ENCODE peak calls at places on chromosomes 11 and 22, in nine cellular contexts. C is AG08396; B is PC-9; H is A172; A is cardiac fibroblast; Z is NCI-H748 treated with DMSO at 0.1 percent for 48 hours; I is NCI-H345; F is SK-N-SH; Q is activated CD4-positive, alpha-beta T cell treated with anti-CD3 and anti-CD28 coated beads, Interleukin-2, amount 50 U/mL, for 4 hours. X is an unnamed sample.
A peak's percentile ranks its signal among the peaks of the same experiment; 100 is the strongest.

GRCh38 chr11:5280582-5281102 is 10.9 kb upstream of the HBE1 start:
- DNase-seq in Q (no peak), B (peak; percentile 71), H (peak; percentile 100), Z (no peak), I (peak; percentile 21), F (no peak), A (peak; percentile 96), C (peak; percentile 92), X (peak; percentile 86)

GRCh38 chr22:36237462-36238347 is 1.6 kb downstream of the APOL2 start:
- DNase-seq in H (no peak), Q (no peak), B (no peak), A (peak; percentile 23), I (no peak), C (no peak), Z (no peak), F (no peak), X (no peak)

GRCh38 chr11:123302751-123303195 is 107.7 kb upstream of the CLMP start:
- DNase-seq in I (no peak), A (peak; percentile 44), F (no peak), C (peak; percentile 46), Z (no peak), B (no peak), H (peak; percentile 67), Q (peak; percentile 33), X (peak; percentile 26)

GRCh38 chr11:18771266-18772035 is 20.1 kb downstream of the PTPN5 start:
- DNase-seq in A (no peak), I (no peak), Q (no peak), Z (no peak), C (no peak), H (no peak), F (no peak), B (no peak), X (no peak)

GRCh38 chr11:1281974-1282365 is 27.5 kb downstream of the TOLLIP start:
- DNase-seq in F (no peak), B (no peak), A (no peak), Q (no peak), C (no peak), H (no peak), I (no peak), Z (no peak), X (no peak)

GRCh38 chr11:12631651-12632050 is 42.6 kb upstream of the TEAD1 start:
- DNase-seq in Z (no peak), H (no peak), Q (no peak), I (no peak), A (no peak), B (no peak), F (no peak), C (no peak), X (no peak)

GRCh38 chr22:23389271-23390071 is 190.6 kb downstream of the IGLL1 start:
- DNase-seq in B (no peak), Q (no peak), H (no peak), F (no peak), I (no peak), C (no peak), Z (no peak), A (no peak), X (no peak)

GRCh38 chr11:101126551-101127347 is 2.9 kb downstream of the PGR start:
- DNase-seq in Q (no peak), I (no peak), Z (no peak), C (peak; percentile 21), F (no peak), B (no peak), H (no peak), A (peak; percentile 28), X (peak; percentile 16)

GRCh38 chr11:45025716-45026492 is 75.2 kb upstream of the TP53I11 start:
- DNase-seq in Q (no peak), B (no peak), Z (peak; percentile 7), F (peak; percentile 77), C (no peak), I (peak; percentile 23), A (peak; percentile 87), H (no peak), X (no peak)

GRCh38 chr11:11706022-11706421 is 84.2 kb upstream of the GALNT18 start:
- DNase-seq in B (no peak), Q (no peak), H (peak; percentile 24), C (no peak), A (no peak), F (no peak), I (peak; percentile 16), Z (no peak), X (no peak)

GRCh38 chr11:33633251-33634003 is 67.2 kb downstream of the C11orf91 start:
- DNase-seq in H (peak; percentile 95), A (peak; percentile 49), Z (peak; percentile 98), B (peak; percentile 85), C (no peak), Q (no peak), I (peak; percentile 94), F (no peak), X (peak; percentile 37)

GRCh38 chr11:117002639-117003305 is 95.5 kb downstream of the SIK3 start:
- DNase-seq in Z (no peak), Q (no peak), C (no peak), A (no peak), B (no peak), H (no peak), F (no peak), I (no peak), X (no peak)

GRCh38 chr11:84316866-84317560 is 1030.8 kb upstream of the CCDC90B start:
- DNase-seq in A (peak; percentile 31), Q (no peak), I (no peak), C (peak; percentile 45), H (peak; percentile 37), B (no peak), Z (no peak), F (no peak), X (no peak)

GRCh38 chr11:113828186-113828585 is 47.2 kb downstream of the USP28 start:
- DNase-seq in A (no peak), I (no peak), Z (no peak), H (no peak), C (no peak), F (no peak), B (no peak), Q (no peak), X (no peak)

GRCh38 chr22:28141614-28142013 is 222.6 kb upstream of the PITPNB start:
- DNase-seq in A (peak; percentile 61), Q (no peak), C (peak; percentile 18), F (no peak), H (peak; percentile 43), B (no peak), I (no peak), Z (no peak), X (no peak)

GRCh38 chr22:38135133-38135706 is 24.7 kb upstream of the BAIAP2L2 start:
- DNase-seq in B (peak; percentile 77), I (no peak), Q (no peak), Z (no peak), C (peak; percentile 84), H (peak; percentile 80), A (peak; percentile 82), F (no peak), X (peak; percentile 88)

GRCh38 chr11:95296165-95296564 is 65.2 kb upstream of the SESN3 start:
- DNase-seq in B (no peak), I (no peak), H (no peak), F (peak; percentile 3), Z (no peak), C (no peak), A (no peak), Q (no peak), X (no peak)